ENCODE peak calls at places on chromosomes 7 and 10, in nine cellular contexts. D, S, H, L, O, G, Y, P and R are unnamed samples.

GRCh38 chr10:62779487-62780248 is 24.9 kb upstream of the ADO start:
- DNase-seq in Y (peak; percentile 30), L (peak; percentile 16), G (no peak), D (peak; percentile 27), S (no peak), H (no peak), P (no peak), O (no peak), R (peak; percentile 40)

GRCh38 chr7:108442039-108442568 is 14.1 kb downstream of the NRCAM start:
- DNase-seq in D (no peak), S (no peak), L (no peak), P (no peak), O (no peak), Y (no peak), G (no peak), H (no peak), R (no peak)

GRCh38 chr10:93199221-93199681 is 125.6 kb downstream of the CYP26A1 start:
- DNase-seq in D (peak; percentile 78), G (peak; percentile 80), S (peak; percentile 29), H (no peak), O (peak; percentile 38), Y (peak; percentile 38), P (peak; percentile 16), L (peak; percentile 89), R (no peak)

GRCh38 chr10:72242675-72243074 is 26.6 kb upstream of the ASCC1 start:
- DNase-seq in G (peak; percentile 71), O (no peak), D (no peak), P (peak; percentile 82), S (no peak), H (no peak), Y (peak; percentile 97), L (no peak), R (no peak)

GRCh38 chr10:79433324-79434222 is 11.9 kb downstream of the ZCCHC24 start:
- DNase-seq in P (no peak), H (no peak), D (no peak), G (no peak), Y (no peak), S (no peak), L (no peak), O (no peak), R (no peak)

GRCh38 chr10:22681783-22682183 is 32.6 kb downstream of the PIP4K2A start:
- DNase-seq in P (no peak), D (no peak), Y (peak; percentile 87), G (no peak), H (no peak), O (no peak), S (no peak), L (peak; percentile 81), R (no peak)

GRCh38 chr7:138564365-138564764 is 104.3 kb downstream of the TRIM24 start:
- DNase-seq in P (no peak), L (peak; percentile 33), G (no peak), D (no peak), O (no peak), S (no peak), H (no peak), Y (no peak), R (no peak)

GRCh38 chr10:126759531-126759930 is 89.0 kb upstream of the C10orf90 start:
- DNase-seq in Y (no peak), S (no peak), G (no peak), L (no peak), P (no peak), D (no peak), O (no peak), H (no peak), R (no peak)

GRCh38 chr10:101046332-101047238 is 15.2 kb upstream of the KAZALD1 start:
- DNase-seq in P (no peak), D (no peak), O (no peak), S (peak; percentile 45), Y (no peak), G (no peak), H (no peak), L (no peak), R (no peak)

GRCh38 chr7:1548438-1548831 is 7.6 kb downstream of the TMEM184A start:
- DNase-seq in D (no peak), Y (no peak), G (no peak), S (no peak), O (no peak), P (no peak), L (no peak), H (no peak), R (no peak)

GRCh38 chr7:20602306-20602705 is 13.2 kb upstream of the ABCB5 start:
- DNase-seq in G (no peak), H (no peak), P (no peak), L (no peak), D (no peak), S (no peak), Y (no peak), O (no peak), R (no peak)

DNA sequence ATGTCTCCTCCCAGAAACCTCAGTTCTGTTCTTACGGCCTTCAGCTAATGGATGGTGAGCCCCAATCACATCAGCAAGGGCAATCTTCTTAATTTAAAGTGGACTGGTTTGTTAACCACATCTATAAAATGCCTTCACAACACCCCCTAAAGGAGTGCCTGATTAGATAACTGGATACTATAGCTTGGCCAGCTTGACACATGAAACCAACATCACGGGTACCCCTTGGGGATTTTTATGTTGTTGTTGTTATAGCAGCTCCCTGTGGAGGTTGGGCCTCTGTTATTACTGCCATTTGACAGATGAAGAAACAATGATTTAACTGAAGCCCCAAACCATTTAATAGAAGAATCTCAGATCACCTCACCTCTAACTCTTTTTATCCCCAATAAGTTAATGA is 26.8 kb downstream of the STRA8 start:
- DNase-seq in H (no peak), O (no peak), P (no peak), Y (no peak), L (no peak), D (no peak), G (no peak), S (no peak), R (no peak)
- TF ChIP-seq CTCF in H (no peak), O (no peak), P (no peak), Y (no peak), L (no peak), D (no peak), G (no peak), S (no peak), R (no peak)

GRCh38 chr10:44733743-44734488 is 177.2 kb upstream of the TMEM72 start:
- DNase-seq in O (no peak), P (no peak), Y (no peak), L (no peak), D (no peak), S (peak; percentile 16), H (no peak), G (no peak), R (no peak)
- TF ChIP-seq CTCF in O (peak; percentile 36), P (no peak), Y (peak; percentile 32), L (peak; percentile 71), D (no peak), S (peak; percentile 44), H (peak; percentile 66), G (no peak), R (no peak)

GRCh38 chr7:140316165-140316661 is 82.1 kb downstream of the SLC37A3 start:
- DNase-seq in S (no peak), H (peak; percentile 16), Y (peak; percentile 64), P (peak; percentile 58), O (no peak), G (peak; percentile 88), D (peak; percentile 73), L (peak; percentile 66), R (no peak)
- TF ChIP-seq CTCF in S (no peak), H (no peak), Y (no peak), P (no peak), O (no peak), G (no peak), D (no peak), L (no peak), R (no peak)

GRCh38 chr7:141513720-141514119 is 37.5 kb upstream of the AGK start:
- DNase-seq in Y (no peak), H (no peak), G (no peak), O (no peak), D (no peak), L (no peak), P (no peak), S (no peak), R (no peak)
- TF ChIP-seq CTCF in Y (no peak), H (no peak), G (no peak), O (no peak), D (no peak), L (no peak), P (no peak), S (no peak), R (no peak)

GRCh38 chr10:111277685-111278084 is 200.9 kb downstream of the ADRA2A start:
- DNase-seq in L (no peak), O (no peak), D (no peak), G (no peak), S (no peak), P (no peak), Y (no peak), H (no peak), R (no peak)

GRCh38 chr10:111281516-111281915 is 204.7 kb downstream of the ADRA2A start:
- DNase-seq in Y (no peak), O (no peak), D (no peak), P (no peak), S (peak; percentile 54), L (no peak), H (no peak), G (no peak), R (no peak)
- TF ChIP-seq CTCF in Y (no peak), O (peak; percentile 26), D (no peak), P (no peak), S (peak; percentile 60), L (no peak), H (no peak), G (peak; percentile 25), R (no peak)

GRCh38 chr10:127921075-127921750 is 14.3 kb downstream of the PTPRE start:
- DNase-seq in G (no peak), Y (no peak), H (no peak), D (no peak), O (no peak), L (no peak), P (no peak), S (no peak), R (no peak)

GRCh38 chr10:127921751-127922140 is 14.8 kb downstream of the PTPRE start:
- DNase-seq in L (no peak), Y (no peak), P (no peak), O (no peak), S (no peak), D (no peak), H (no peak), G (no peak), R (no peak)

GRCh38 chr10:127918570-127918969 is 11.7 kb downstream of the PTPRE start:
- DNase-seq in L (no peak), S (no peak), P (no peak), D (no peak), Y (no peak), O (no peak), G (no peak), H (no peak), R (no peak)

GRCh38 chr10:127920319-127921074 is 13.6 kb downstream of the PTPRE start:
- DNase-seq in O (no peak), S (no peak), L (no peak), G (no peak), D (no peak), Y (no peak), H (no peak), P (no peak), R (no peak)

GRCh38 chr10:127919418-127920191 is 12.7 kb downstream of the PTPRE start:
- DNase-seq in S (no peak), L (peak; percentile 75), G (no peak), O (no peak), Y (peak; percentile 50), H (no peak), P (no peak), D (no peak), R (no peak)
- TF ChIP-seq CTCF in S (peak; percentile 34), L (peak; percentile 73), G (peak; percentile 22), O (no peak), Y (peak; percentile 32), H (no peak), P (no peak), D (no peak), R (no peak)